ENCODE peak calls at places on chromosomes 1 and 21, in ten cellular contexts. One of them, this sample, is unnamed. For H3K27me3, H3K4me1 and H3K36me3, the result is how much of the 10 kb centered on the place peaks cover.

GRCh38 chr1:96971849-96972602 is 250.4 kb downstream of the PTBP2 start:
- DNase-seq in suprapubic skin: no peak
- DNase-seq in psoas muscle: no peak
- DNase-seq in transverse colon: no peak
- DNase-seq in lower lobe of right lung: no peak
- DNase-seq in mesendoderm: no peak
- DNase-seq in uterus: no peak
- DNase-seq in prostate gland: no peak
- DNase-seq in left ventricle myocardium inferior: no peak
- DNase-seq in GM23248: no peak
- DNase-seq in this sample: no peak

GRCh38 chr1:78370356-78370755 is 120.4 kb upstream of the PTGFR start:
- DNase-seq in lower lobe of right lung: no peak
- DNase-seq in psoas muscle: no peak
- DNase-seq in uterus: no peak
- DNase-seq in left ventricle myocardium inferior: no peak
- DNase-seq in transverse colon: no peak
- DNase-seq in mesendoderm: no peak
- DNase-seq in GM23248: peak
- DNase-seq in prostate gland: no peak
- DNase-seq in suprapubic skin: no peak
- DNase-seq in this sample: no peak

GRCh38 chr1:211739671-211740411 is 64.4 kb upstream of the NEK2 start:
- DNase-seq in suprapubic skin: no peak
- DNase-seq in GM23248: no peak
- DNase-seq in lower lobe of right lung: no peak
- DNase-seq in psoas muscle: no peak
- DNase-seq in uterus: no peak
- DNase-seq in left ventricle myocardium inferior: no peak
- DNase-seq in mesendoderm: no peak
- DNase-seq in transverse colon: no peak
- DNase-seq in prostate gland: no peak
- DNase-seq in this sample: no peak

GRCh38 chr21:44862869-44863685 is 10.4 kb downstream of the PTTG1IP start:
- DNase-seq in uterus: no peak
- DNase-seq in mesendoderm: no peak
- DNase-seq in lower lobe of right lung: no peak
- DNase-seq in psoas muscle: no peak
- DNase-seq in GM23248: no peak
- DNase-seq in prostate gland: no peak
- DNase-seq in transverse colon: no peak
- DNase-seq in left ventricle myocardium inferior: no peak
- DNase-seq in suprapubic skin: no peak
- DNase-seq in this sample: no peak

GRCh38 chr1:174159253-174160108 is at the start of gene RABGAP1L:
- DNase-seq in left ventricle myocardium inferior: peak
- DNase-seq in suprapubic skin: peak
- DNase-seq in GM23248: peak
- DNase-seq in uterus: peak
- DNase-seq in transverse colon: peak
- DNase-seq in lower lobe of right lung: peak
- DNase-seq in psoas muscle: peak
- DNase-seq in prostate gland: peak
- DNase-seq in mesendoderm: peak
- DNase-seq in this sample: peak

GRCh38 chr1:176517484-176517883 is 54.5 kb downstream of the PAPPA2 start:
- DNase-seq in suprapubic skin: no peak
- DNase-seq in psoas muscle: no peak
- DNase-seq in mesendoderm: peak
- DNase-seq in transverse colon: no peak
- DNase-seq in uterus: no peak
- DNase-seq in GM23248: peak
- DNase-seq in lower lobe of right lung: no peak
- DNase-seq in left ventricle myocardium inferior: no peak
- DNase-seq in prostate gland: no peak
- DNase-seq in this sample: peak

GRCh38 chr1:94207695-94208094 is 29.7 kb downstream of the ARHGAP29 start:
- DNase-seq in lower lobe of right lung: no peak
- DNase-seq in psoas muscle: no peak
- DNase-seq in uterus: no peak
- DNase-seq in transverse colon: no peak
- DNase-seq in mesendoderm: no peak
- DNase-seq in GM23248: no peak
- DNase-seq in left ventricle myocardium inferior: no peak
- DNase-seq in suprapubic skin: no peak
- DNase-seq in prostate gland: no peak
- DNase-seq in this sample: no peak

GRCh38 chr1:6519935-6520621 is 28.6 kb upstream of the PLEKHG5 start:
- DNase-seq in mesendoderm: peak
- DNase-seq in transverse colon: no peak
- DNase-seq in lower lobe of right lung: no peak
- DNase-seq in suprapubic skin: no peak
- DNase-seq in psoas muscle: no peak
- DNase-seq in left ventricle myocardium inferior: no peak
- DNase-seq in GM23248: peak
- DNase-seq in uterus: no peak
- DNase-seq in prostate gland: peak
- DNase-seq in this sample: peak

DNA sequence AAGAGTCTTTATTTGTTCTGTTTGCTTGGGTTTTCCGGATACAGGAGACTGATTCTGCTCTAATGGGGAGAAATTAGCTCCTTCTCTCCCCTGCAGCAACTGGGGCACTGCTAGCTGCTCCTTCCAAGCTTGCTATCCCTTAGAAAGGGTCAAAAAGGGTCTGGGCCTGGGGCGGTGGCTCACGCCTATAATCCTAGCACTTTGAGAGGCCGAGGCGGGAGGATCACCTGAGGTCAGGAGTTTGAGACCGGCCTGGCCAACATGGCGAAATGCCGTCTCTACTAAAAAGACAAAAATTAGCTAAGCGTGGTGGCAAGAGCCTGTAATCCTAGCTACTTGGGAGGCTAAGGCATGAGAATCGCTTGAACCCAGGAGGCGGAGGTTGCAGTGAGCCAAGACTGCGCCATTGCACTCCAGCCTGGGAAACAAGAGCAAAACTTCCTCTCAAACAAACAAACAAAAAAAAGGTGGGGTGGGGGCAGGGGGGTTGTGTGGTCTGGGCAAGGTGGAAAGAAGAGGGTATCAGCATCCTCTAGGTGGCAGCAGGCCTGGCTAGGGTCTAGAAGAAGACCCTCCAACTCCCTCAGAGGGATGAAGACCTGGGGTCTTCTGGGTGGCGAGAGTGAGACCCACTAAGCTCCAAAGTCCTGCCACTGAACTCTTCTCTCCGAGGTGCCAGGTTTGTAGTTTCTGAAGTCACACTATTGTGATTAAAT is 15.4 kb upstream of the TBX15 start:
- DNase-seq in mesendoderm: peak
- DNase-seq in transverse colon: no peak
- DNase-seq in left ventricle myocardium inferior: no peak
- DNase-seq in psoas muscle: no peak
- DNase-seq in uterus: no peak
- DNase-seq in GM23248: no peak
- DNase-seq in lower lobe of right lung: no peak
- DNase-seq in suprapubic skin: no peak
- DNase-seq in prostate gland: no peak
- DNase-seq in this sample: no peak
- H3K27me3 ChIP-seq in mesendoderm: half or more
- H3K27me3 ChIP-seq in transverse colon: half or more
- H3K27me3 ChIP-seq in left ventricle myocardium inferior: half or more
- H3K27me3 ChIP-seq in psoas muscle: under half
- H3K27me3 ChIP-seq in uterus: half or more
- H3K27me3 ChIP-seq in GM23248: under half
- H3K27me3 ChIP-seq in lower lobe of right lung: half or more
- H3K27me3 ChIP-seq in suprapubic skin: half or more
- H3K27me3 ChIP-seq in prostate gland: half or more
- H3K27me3 ChIP-seq in this sample: under half

GRCh38 chr1:235078480-235078803 is 50.2 kb downstream of the TOMM20 start:
- DNase-seq in suprapubic skin: no peak
- DNase-seq in prostate gland: no peak
- DNase-seq in left ventricle myocardium inferior: no peak
- DNase-seq in psoas muscle: no peak
- DNase-seq in GM23248: no peak
- DNase-seq in lower lobe of right lung: no peak
- DNase-seq in uterus: no peak
- DNase-seq in transverse colon: no peak
- DNase-seq in mesendoderm: no peak
- DNase-seq in this sample: no peak

GRCh38 chr1:235078927-235079381 is 49.7 kb downstream of the TOMM20 start:
- DNase-seq in psoas muscle: no peak
- DNase-seq in suprapubic skin: no peak
- DNase-seq in lower lobe of right lung: peak
- DNase-seq in transverse colon: no peak
- DNase-seq in mesendoderm: no peak
- DNase-seq in GM23248: peak
- DNase-seq in uterus: no peak
- DNase-seq in left ventricle myocardium inferior: no peak
- DNase-seq in prostate gland: no peak
- DNase-seq in this sample: no peak

GRCh38 chr1:235077163-235077540 is 51.5 kb downstream of the TOMM20 start:
- DNase-seq in lower lobe of right lung: peak
- DNase-seq in mesendoderm: no peak
- DNase-seq in uterus: no peak
- DNase-seq in prostate gland: no peak
- DNase-seq in GM23248: no peak
- DNase-seq in left ventricle myocardium inferior: no peak
- DNase-seq in psoas muscle: no peak
- DNase-seq in transverse colon: no peak
- DNase-seq in suprapubic skin: no peak
- DNase-seq in this sample: no peak

GRCh38 chr1:235077571-235078479 is 50.8 kb downstream of the TOMM20 start:
- DNase-seq in uterus: no peak
- DNase-seq in prostate gland: no peak
- DNase-seq in psoas muscle: peak
- DNase-seq in lower lobe of right lung: peak
- DNase-seq in transverse colon: no peak
- DNase-seq in left ventricle myocardium inferior: no peak
- DNase-seq in GM23248: peak
- DNase-seq in suprapubic skin: no peak
- DNase-seq in mesendoderm: no peak
- DNase-seq in this sample: no peak

DNA sequence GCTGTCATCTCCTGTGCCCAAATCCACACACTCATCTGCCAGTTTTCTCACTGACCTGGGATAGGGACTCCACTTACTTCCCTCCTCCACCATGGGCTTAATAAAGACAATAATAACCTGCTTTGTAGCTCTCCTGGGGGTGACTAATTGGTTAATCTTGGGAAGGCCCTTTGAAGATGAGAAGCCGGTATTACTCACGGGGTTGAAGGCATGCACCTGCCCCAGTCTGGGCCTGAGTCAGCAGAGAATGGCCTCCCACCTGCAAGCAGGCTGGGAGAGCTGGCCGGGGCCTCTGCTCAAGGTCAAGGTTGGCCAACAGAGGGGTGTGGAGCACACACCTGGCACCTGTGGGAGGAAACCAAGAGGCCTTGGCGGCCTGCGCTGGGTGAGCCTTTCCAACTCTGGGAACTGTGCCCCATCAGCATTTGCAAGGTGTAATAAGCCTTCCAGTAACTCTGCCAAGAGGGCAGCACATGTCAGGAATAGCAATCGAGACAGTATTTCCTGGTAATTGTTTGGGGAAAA is 49.1 kb downstream of the TOMM20 start:
- DNase-seq in suprapubic skin: peak
- DNase-seq in lower lobe of right lung: peak
- DNase-seq in uterus: no peak
- DNase-seq in left ventricle myocardium inferior: no peak
- DNase-seq in GM23248: peak
- DNase-seq in transverse colon: peak
- DNase-seq in psoas muscle: peak
- DNase-seq in prostate gland: peak
- DNase-seq in mesendoderm: peak
- DNase-seq in this sample: peak
- H3K4me1 ChIP-seq in suprapubic skin: half or more
- H3K4me1 ChIP-seq in lower lobe of right lung: half or more
- H3K4me1 ChIP-seq in uterus: under half
- H3K4me1 ChIP-seq in left ventricle myocardium inferior: half or more
- H3K4me1 ChIP-seq in GM23248: under half
- H3K4me1 ChIP-seq in transverse colon: half or more
- H3K4me1 ChIP-seq in psoas muscle: half or more
- H3K4me1 ChIP-seq in prostate gland: under half
- H3K4me1 ChIP-seq in mesendoderm: under half
- H3K4me1 ChIP-seq in this sample: half or more

GRCh38 chr1:223748405-223748772 is 36.0 kb downstream of the CAPN2 start:
- DNase-seq in mesendoderm: peak
- DNase-seq in lower lobe of right lung: no peak
- DNase-seq in prostate gland: no peak
- DNase-seq in left ventricle myocardium inferior: no peak
- DNase-seq in uterus: no peak
- DNase-seq in suprapubic skin: no peak
- DNase-seq in transverse colon: peak
- DNase-seq in psoas muscle: no peak
- DNase-seq in GM23248: peak
- DNase-seq in this sample: no peak

GRCh38 chr1:223748773-223749733 is 36.7 kb downstream of the CAPN2 start:
- DNase-seq in prostate gland: peak
- DNase-seq in psoas muscle: peak
- DNase-seq in left ventricle myocardium inferior: peak
- DNase-seq in mesendoderm: peak
- DNase-seq in suprapubic skin: peak
- DNase-seq in uterus: peak
- DNase-seq in GM23248: peak
- DNase-seq in lower lobe of right lung: peak
- DNase-seq in transverse colon: peak
- DNase-seq in this sample: peak

GRCh38 chr1:223745731-223746130 is 33.4 kb downstream of the CAPN2 start:
- DNase-seq in left ventricle myocardium inferior: no peak
- DNase-seq in transverse colon: no peak
- DNase-seq in suprapubic skin: no peak
- DNase-seq in lower lobe of right lung: no peak
- DNase-seq in GM23248: peak
- DNase-seq in mesendoderm: no peak
- DNase-seq in psoas muscle: no peak
- DNase-seq in uterus: no peak
- DNase-seq in prostate gland: no peak
- DNase-seq in this sample: no peak

GRCh38 chr1:223750730-223751572 is 38.6 kb downstream of the CAPN2 start:
- DNase-seq in uterus: no peak
- DNase-seq in prostate gland: no peak
- DNase-seq in mesendoderm: no peak
- DNase-seq in GM23248: no peak
- DNase-seq in left ventricle myocardium inferior: no peak
- DNase-seq in psoas muscle: no peak
- DNase-seq in suprapubic skin: no peak
- DNase-seq in lower lobe of right lung: no peak
- DNase-seq in transverse colon: no peak
- DNase-seq in this sample: no peak

GRCh38 chr1:223747838-223748335 is 35.5 kb downstream of the CAPN2 start:
- DNase-seq in lower lobe of right lung: no peak
- DNase-seq in transverse colon: peak
- DNase-seq in mesendoderm: no peak
- DNase-seq in GM23248: peak
- DNase-seq in prostate gland: no peak
- DNase-seq in uterus: peak
- DNase-seq in psoas muscle: peak
- DNase-seq in suprapubic skin: no peak
- DNase-seq in left ventricle myocardium inferior: no peak
- DNase-seq in this sample: peak
- H3K36me3 ChIP-seq in lower lobe of right lung: half or more
- H3K36me3 ChIP-seq in transverse colon: under half
- H3K36me3 ChIP-seq in mesendoderm: under half
- H3K36me3 ChIP-seq in GM23248: under half
- H3K36me3 ChIP-seq in prostate gland: under half
- H3K36me3 ChIP-seq in uterus: under half
- H3K36me3 ChIP-seq in psoas muscle: under half
- H3K36me3 ChIP-seq in suprapubic skin: half or more
- H3K36me3 ChIP-seq in left ventricle myocardium inferior: half or more
- H3K36me3 ChIP-seq in this sample: under half

DNA sequence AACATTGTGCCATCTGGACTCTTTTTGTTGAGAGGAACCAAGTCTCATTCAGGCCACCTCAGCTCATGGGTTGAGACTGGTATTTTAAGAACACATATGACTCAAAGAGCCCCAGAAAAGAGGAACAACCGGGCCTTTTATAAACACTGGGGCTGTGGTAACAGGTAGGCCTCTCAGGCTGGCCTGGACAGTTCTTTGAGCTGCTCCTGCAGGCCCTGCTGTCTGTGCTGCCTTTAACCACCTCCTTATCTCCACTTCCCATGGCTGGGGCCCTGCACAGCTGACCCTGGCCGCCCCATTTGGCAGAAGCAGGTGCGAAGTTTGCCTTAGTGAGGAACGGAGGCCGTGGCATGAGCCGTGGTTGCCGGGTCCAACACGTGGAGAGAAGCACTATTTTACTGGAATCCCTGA is 163.3 kb downstream of the RHOU start:
- DNase-seq in psoas muscle: no peak
- DNase-seq in uterus: no peak
- DNase-seq in GM23248: no peak
- DNase-seq in prostate gland: no peak
- DNase-seq in mesendoderm: no peak
- DNase-seq in transverse colon: no peak
- DNase-seq in suprapubic skin: no peak
- DNase-seq in lower lobe of right lung: no peak
- DNase-seq in left ventricle myocardium inferior: no peak
- DNase-seq in this sample: no peak
- H3K27me3 ChIP-seq in psoas muscle: under half
- H3K27me3 ChIP-seq in uterus: under half
- H3K27me3 ChIP-seq in GM23248: under half
- H3K27me3 ChIP-seq in prostate gland: under half
- H3K27me3 ChIP-seq in mesendoderm: under half
- H3K27me3 ChIP-seq in transverse colon: under half
- H3K27me3 ChIP-seq in suprapubic skin: under half
- H3K27me3 ChIP-seq in lower lobe of right lung: under half
- H3K27me3 ChIP-seq in left ventricle myocardium inferior: under half
- H3K27me3 ChIP-seq in this sample: under half

This sample was measured in body of pancreas.